ENCODE peak calls at places on chromosomes 16 and 17, in five cellular contexts. H, K, G, P and W are unnamed samples. For H3K9me3 and H3K4me1, the result is how much of the 10 kb centered on the place peaks cover.

GRCh38 chr17:68328676-68329075 is 37.4 kb downstream of the ARSG start:
- DNase-seq in G (peak), H (no peak), P (no peak), K (no peak), W (no peak)

GRCh38 chr17:78862073-78863023 is 21.7 kb upstream of the USP36 start:
- DNase-seq in H (peak), K (no peak), P (peak), G (no peak), W (peak)

GRCh38 chr17:13003927-13004326 is 13.9 kb downstream of the ELAC2 start:
- DNase-seq in G (no peak), P (no peak), H (no peak), K (no peak), W (no peak)

GRCh38 chr17:55319933-55320593 is 55.3 kb downstream of the HLF start:
- DNase-seq in H (no peak), K (no peak), G (no peak), P (no peak), W (no peak)

GRCh38 chr16:86171329-86171728 is 272.4 kb downstream of the IRF8 start:
- DNase-seq in P (peak), K (no peak), H (no peak), G (no peak), W (no peak)

GRCh38 chr17:66675273-66675990 is 159.5 kb upstream of the CACNG5 start:
- DNase-seq in H (no peak), G (no peak), K (no peak), P (no peak), W (no peak)

GRCh38 chr16:78522327-78522726 is 422.9 kb downstream of the WWOX start:
- DNase-seq in P (no peak), H (no peak), K (no peak), G (no peak), W (no peak)

GRCh38 chr17:42337442-42337841 is 49.1 kb downstream of the STAT5A start:
- DNase-seq in H (no peak), K (no peak), P (no peak), G (no peak), W (no peak)

GRCh38 chr16:56349711-56350161 is 75.6 kb downstream of the AMFR start:
- DNase-seq in G (no peak), K (no peak), H (peak), P (no peak), W (no peak)

GRCh38 chr17:81009124-81009523 is 17.5 kb downstream of the CHMP6 start:
- DNase-seq in G (no peak), H (peak), P (no peak), K (no peak), W (no peak)

GRCh38 chr16:9008335-9009260 is 44.9 kb upstream of the USP7 start:
- DNase-seq in H (peak), P (peak), K (peak), G (no peak), W (peak)

GRCh38 chr17:31882571-31882970 is 18.9 kb downstream of the UTP6 start:
- DNase-seq in P (no peak), H (no peak), K (no peak), G (no peak), W (no peak)

GRCh38 chr17:75517277-75517865 is 1.0 kb downstream of the TSEN54 start:
- DNase-seq in H (no peak), G (no peak), K (peak), P (no peak), W (no peak)

GRCh38 chr16:77111057-77111456 is 79.9 kb upstream of the MON1B start:
- DNase-seq in K (no peak), P (no peak), H (no peak), G (no peak), W (no peak)

GRCh38 chr17:39626671-39627169 is at the start of gene PPP1R1B:
- DNase-seq in K (peak), P (no peak), G (no peak), H (no peak), W (no peak)

GRCh38 chr17:21090889-21091618 is 35.7 kb upstream of the DHRS7B start:
- DNase-seq in H (no peak), P (no peak), G (no peak), K (no peak), W (no peak)

GRCh38 chr17:35786941-35787432 is 8.5 kb downstream of the MMP28 start:
- DNase-seq in K (peak), P (no peak), G (no peak), H (no peak), W (no peak)

GRCh38 chr17:17904171-17905035 is 67.6 kb upstream of the SREBF1 start:
- DNase-seq in P (peak), K (no peak), H (peak), G (no peak), W (no peak)

GRCh38 chr16:1553976-1554825 is 20.7 kb downstream of the TMEM204 start:
- DNase-seq in K (no peak), H (no peak), P (no peak), G (no peak), W (no peak)

GRCh38 chr17:50559674-50560184 is 786 bp upstream of the CACNA1G start:
- DNase-seq in P (peak), H (no peak), G (no peak), K (peak), W (peak)

GRCh38 chr16:68357521-68357922 is 46.7 kb downstream of the PRMT7 start:
- DNase-seq in G (no peak), K (peak), P (no peak), H (no peak), W (no peak)

GRCh38 chr16:27311449-27311831 is 2.3 kb upstream of the IL4R start:
- DNase-seq in P (peak), K (peak), G (no peak), H (no peak), W (no peak)

GRCh38 chr16:50497592-50497991 is 50.6 kb upstream of the NKD1 start:
- DNase-seq in H (no peak), P (peak), G (no peak), K (no peak), W (peak)

GRCh38 chr17:39187152-39187830 is 10.2 kb downstream of the CACNB1 start:
- DNase-seq in G (no peak), K (no peak), H (no peak), P (no peak), W (no peak)

GRCh38 chr16:11669380-11670146 is 1.3 kb downstream of the SNN start:
- DNase-seq in G (no peak), K (no peak), H (peak), P (no peak), W (no peak)

GRCh38 chr16:80197790-80198201 is 343.0 kb upstream of the DYNLRB2 start:
- DNase-seq in K (no peak), P (peak), H (no peak), G (peak), W (no peak)

GRCh38 chr16:89920723-89921122 is 2.1 kb downstream of the MC1R start:
- DNase-seq in H (no peak), G (no peak), P (no peak), K (no peak), W (no peak)

GRCh38 chr17:77619851-77620250 is 338.7 kb upstream of the TNRC6C start:
- DNase-seq in P (peak), G (peak), K (no peak), H (no peak), W (no peak)

GRCh38 chr17:78748730-78749317 is 33.2 kb downstream of the CYTH1 start:
- DNase-seq in K (no peak), G (no peak), H (peak), P (peak), W (no peak)

GRCh38 chr17:81801327-81801726 is 2.6 kb upstream of the GCGR start:
- DNase-seq in P (no peak), K (no peak), H (peak), G (no peak), W (no peak)

GRCh38 chr17:8056232-8056975 is 17.5 kb downstream of the ALOX15B start:
- DNase-seq in K (no peak), H (peak), P (peak), G (peak), W (no peak)

GRCh38 chr16:63458842-63459241 is 1422.6 kb upstream of the CDH8 start:
- DNase-seq in P (no peak), K (no peak), H (no peak), G (no peak), W (no peak)

GRCh38 chr17:4901108-4901647 is 1.7 kb downstream of the CHRNE start:
- DNase-seq in G (no peak), K (no peak), H (no peak), P (no peak), W (no peak)
- H3K9me3 ChIP-seq in G (under half), K (under half), H (under half), P (under half), W (under half)

DNA sequence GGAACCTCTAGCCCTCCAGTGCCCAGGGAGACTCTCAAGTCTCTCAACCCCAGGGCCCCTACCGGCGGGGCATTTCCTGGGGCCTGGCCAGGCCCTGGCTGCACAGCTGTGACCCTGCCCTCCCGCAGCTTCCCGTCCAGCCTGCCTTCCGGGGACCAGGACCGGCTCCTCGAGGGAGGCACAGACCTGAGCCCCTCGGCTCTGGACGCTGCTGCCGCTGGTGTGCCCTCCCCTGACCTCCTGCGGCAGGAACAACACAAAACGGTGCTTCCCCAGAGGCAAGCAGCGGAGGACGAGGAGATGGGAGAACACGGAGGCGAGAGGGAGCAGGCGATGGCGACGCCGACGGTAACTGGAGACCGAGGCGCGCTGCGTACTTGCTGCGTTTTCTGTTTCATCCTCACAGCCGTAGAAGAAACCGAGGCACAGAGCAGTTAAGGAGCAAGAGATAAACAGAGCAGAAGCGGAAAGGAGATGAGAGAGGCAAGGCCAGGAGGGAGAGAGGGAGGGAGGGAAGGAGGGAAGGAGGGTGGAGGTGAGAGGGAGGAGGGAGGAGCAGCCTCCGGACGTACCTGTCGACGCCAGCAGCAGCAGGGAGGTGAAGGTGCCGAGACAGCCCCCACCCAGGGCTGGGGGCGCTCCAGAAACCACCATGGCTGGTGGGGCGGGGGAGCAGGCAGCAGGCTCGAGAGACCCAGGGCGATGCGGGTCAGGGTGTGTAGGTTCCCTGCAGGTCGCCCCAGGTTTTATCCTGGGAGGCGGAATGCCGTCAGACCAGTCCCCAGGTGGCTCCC is at the start of gene PRSS22:
- DNase-seq in P (no peak), G (no peak), K (peak), H (peak), W (no peak)
- H3K4me3 ChIP-seq in P (no peak), G (peak), K (no peak), H (peak), W (peak)

DNA sequence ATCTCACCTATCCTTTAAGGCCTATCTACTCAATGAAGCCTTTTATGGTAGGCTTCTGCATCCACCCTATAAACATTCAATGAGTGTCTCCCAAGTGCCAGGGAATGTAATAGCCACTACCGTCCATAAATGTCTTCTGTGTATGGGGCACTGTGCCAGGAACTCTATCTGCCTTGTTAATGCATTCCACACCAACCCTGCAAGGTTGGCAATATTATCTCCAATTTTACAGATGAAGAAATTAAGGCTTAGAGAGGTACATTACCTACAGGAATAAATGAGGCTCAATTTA is 20.0 kb downstream of the MAP3K14 start:
- DNase-seq in H (no peak), G (no peak), K (no peak), P (no peak), W (no peak)
- H3K4me1 ChIP-seq in H (half or more), G (half or more), K (half or more), P (under half), W (half or more)

DNA sequence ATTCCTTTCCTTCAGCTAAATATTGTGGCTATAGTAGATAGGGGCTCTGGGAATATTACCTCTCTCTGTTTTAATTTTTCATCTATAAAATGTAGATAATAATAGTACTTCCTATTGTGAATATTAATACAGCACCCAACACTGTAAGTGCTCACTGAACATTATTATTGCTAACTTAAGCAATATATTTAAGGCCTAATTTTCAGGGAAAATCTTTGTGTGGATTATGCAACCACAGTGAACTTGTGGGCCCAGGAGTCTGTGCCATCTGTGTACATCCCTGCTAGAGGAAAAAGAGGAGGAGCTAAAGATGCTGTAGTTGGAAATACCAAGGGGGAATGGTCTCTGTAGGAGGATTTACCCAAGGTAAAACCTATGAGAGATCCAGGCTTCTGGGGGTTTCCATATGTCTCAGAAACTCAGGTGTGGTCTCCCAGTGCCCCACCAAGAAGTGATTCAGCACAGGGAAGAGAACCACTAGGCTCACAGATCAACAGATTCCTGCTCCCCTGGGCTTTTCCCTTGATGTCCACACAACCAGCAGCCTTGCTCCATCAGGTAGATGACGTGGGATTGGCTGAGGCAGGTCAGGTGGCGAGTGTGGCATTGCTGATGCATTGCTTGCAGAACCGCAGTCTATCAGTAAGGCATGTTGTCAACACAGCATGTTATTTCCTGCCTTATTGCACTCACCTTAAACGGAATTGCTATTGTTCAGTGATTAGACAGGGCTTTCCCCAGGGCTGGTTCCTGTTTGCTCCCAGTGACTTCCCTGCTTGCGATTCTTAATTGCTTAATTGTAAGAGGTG is 1.6 kb upstream of the N4BP1 start:
- DNase-seq in G (peak), K (no peak), H (no peak), P (no peak), W (no peak)
- H3K9me3 ChIP-seq in G (under half), K (under half), H (under half), P (under half), W (under half)

GRCh38 chr16:87812200-87812656 is 46.4 kb upstream of the KLHDC4 start:
- DNase-seq in H (no peak), K (peak), P (no peak), G (no peak), W (no peak)
- H3K4me3 ChIP-seq in H (no peak), K (no peak), P (no peak), G (no peak), W (no peak)

GRCh38 chr16:4649744-4650442 is 25.3 kb downstream of the MGRN1 start:
- DNase-seq in H (no peak), P (no peak), K (no peak), G (no peak), W (no peak)
- H3K4me1 ChIP-seq in H (under half), P (under half), K (under half), G (under half), W (under half)

DNA sequence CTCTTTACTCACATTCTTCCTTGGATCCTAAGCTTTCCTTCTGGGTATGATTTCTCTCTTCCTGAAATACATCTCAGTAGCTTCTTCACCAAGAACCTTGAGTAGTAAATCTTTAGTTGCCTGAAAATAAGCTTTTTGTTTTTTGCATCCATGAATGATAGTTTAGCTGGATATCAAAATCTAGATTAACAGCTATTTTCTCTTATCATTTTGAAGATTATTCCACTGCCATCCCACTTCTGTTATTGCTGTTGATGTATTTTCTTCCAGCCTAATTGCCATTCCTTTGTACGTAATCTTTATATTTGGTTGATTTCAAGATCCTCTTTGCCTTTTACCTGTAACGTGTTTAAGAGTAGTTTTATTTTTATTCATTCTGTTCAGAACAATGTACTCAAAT is 7.6 kb upstream of the FBXO39 start:
- DNase-seq in P (no peak), K (no peak), H (no peak), G (no peak), W (no peak)
- H3K9me3 ChIP-seq in P (under half), K (under half), H (under half), G (under half), W (under half)